ENCODE peak calls at places on chromosomes 6 and 20, in eight cellular contexts. M is psoas muscle; Z is stimulated activated CD8-positive, alpha-beta memory T cell treated with anti-CD3 and anti-CD28 coated beads, Interleukin-4, amount 100 ng/mL, for 1 hour; P is LoVo; H is CD8-positive, alpha-beta memory T cell; S is NCI-H2171; W is ELR; X is fibroblast of pulmonary artery. D is an unnamed sample.

GRCh38 chr6:44253307-44254101 is 3.8 kb downstream of the SLC35B2 start:
- DNase-seq in P (peak), M (peak), S (no peak), Z (no peak), H (peak), X (peak), W (peak), D (no peak)

GRCh38 chr6:15776458-15776980 is 113.7 kb upstream of the DTNBP1 start:
- DNase-seq in M (no peak), X (no peak), W (no peak), S (no peak), Z (no peak), P (no peak), H (no peak), D (no peak)

GRCh38 chr20:13142143-13142542 is 78.9 kb upstream of the ISM1 start:
- DNase-seq in M (no peak), H (no peak), Z (no peak), W (peak), X (no peak), P (no peak), S (no peak), D (no peak)

GRCh38 chr6:104940881-104941693 is 15.8 kb upstream of the LIN28B start:
- DNase-seq in X (peak), M (peak), H (no peak), S (peak), Z (no peak), P (no peak), W (peak), D (no peak)

GRCh38 chr6:13914346-13914745 is 10.4 kb upstream of the RNF182 start:
- DNase-seq in Z (no peak), P (no peak), X (no peak), S (no peak), M (no peak), H (no peak), W (peak), D (no peak)

GRCh38 chr6:158522616-158523015 is 37.3 kb upstream of the TMEM181 start:
- DNase-seq in Z (no peak), H (no peak), P (no peak), S (no peak), W (no peak), M (no peak), X (no peak), D (no peak)

GRCh38 chr6:169806718-169807117 is 55.3 kb downstream of the ERMARD start:
- DNase-seq in M (no peak), S (no peak), P (no peak), X (no peak), H (no peak), Z (no peak), W (no peak), D (no peak)

GRCh38 chr20:36613974-36614373 is 8.4 kb downstream of the RAB5IF start:
- DNase-seq in Z (no peak), M (no peak), W (no peak), P (peak), X (no peak), H (no peak), S (peak), D (no peak)

GRCh38 chr6:35058827-35059522 is 82.2 kb downstream of the TCP11 start:
- DNase-seq in S (no peak), H (no peak), X (no peak), W (no peak), P (no peak), Z (no peak), M (no peak), D (no peak)

GRCh38 chr6:74879234-74879633 is 326.6 kb downstream of the COL12A1 start:
- DNase-seq in H (no peak), Z (no peak), W (peak), M (no peak), S (no peak), P (no peak), X (peak), D (no peak)

GRCh38 chr6:26594730-26595632 is 1.8 kb upstream of the ABT1 start:
- DNase-seq in Z (no peak), M (no peak), W (peak), X (peak), P (peak), S (no peak), H (no peak), D (no peak)

GRCh38 chr6:142395768-142396231 is 94.0 kb downstream of the ADGRG6 start:
- DNase-seq in H (no peak), X (peak), W (no peak), S (no peak), P (no peak), Z (no peak), M (no peak), D (no peak)

GRCh38 chr6:12208190-12208589 is 82.0 kb upstream of the EDN1 start:
- DNase-seq in M (peak), Z (no peak), H (no peak), S (no peak), X (peak), P (no peak), W (peak), D (peak)

GRCh38 chr6:27452496-27452897 is 20.4 kb downstream of the ZNF184 start:
- DNase-seq in H (no peak), Z (no peak), M (no peak), X (peak), W (peak), S (no peak), P (no peak), D (no peak)

GRCh38 chr6:115159733-115160132 is 816.9 kb upstream of the HS3ST5 start:
- DNase-seq in M (no peak), X (no peak), Z (no peak), W (no peak), H (no peak), P (no peak), S (no peak), D (no peak)

D was measured in cardiac septum.